ENCODE peak calls at places on chromosomes 12 and 14, in seven cellular contexts. One of them, this sample, is unnamed.

GRCh38 chr14:21191809-21192446 is 36.1 kb upstream of the OR5AU1 start:
- DNase-seq in AG04449: no peak
- DNase-seq in heart left ventricle: peak; percentile 67
- DNase-seq in HepG2: peak; percentile 77
- DNase-seq in HL-60: peak; percentile 90
- DNase-seq in BJ: peak; percentile 4
- DNase-seq in A549: peak; percentile 30
- DNase-seq in this sample: no peak

GRCh38 chr12:1046727-1047126 is 55.7 kb downstream of the ERC1 start:
- DNase-seq in AG04449: no peak
- DNase-seq in heart left ventricle: no peak
- DNase-seq in HepG2: no peak
- DNase-seq in HL-60: no peak
- DNase-seq in BJ: no peak
- DNase-seq in A549: no peak
- DNase-seq in this sample: no peak

GRCh38 chr14:95361373-95362179 is 41.9 kb upstream of the CLMN start:
- DNase-seq in AG04449: no peak
- DNase-seq in heart left ventricle: peak; percentile 37
- DNase-seq in HepG2: no peak
- DNase-seq in HL-60: peak; percentile 40
- DNase-seq in BJ: no peak
- DNase-seq in A549: peak; percentile 25
- DNase-seq in this sample: no peak

GRCh38 chr14:74976264-74977113 is 21.1 kb upstream of the PGF start:
- DNase-seq in AG04449: no peak
- DNase-seq in heart left ventricle: no peak
- DNase-seq in HepG2: no peak
- DNase-seq in HL-60: no peak
- DNase-seq in BJ: no peak
- DNase-seq in A549: no peak
- DNase-seq in this sample: no peak

GRCh38 chr12:76455582-76456345 is 103.8 kb downstream of the OSBPL8 start:
- DNase-seq in AG04449: peak; percentile 68
- DNase-seq in heart left ventricle: no peak
- DNase-seq in HepG2: peak; percentile 62
- DNase-seq in HL-60: peak; percentile 16
- DNase-seq in BJ: peak; percentile 73
- DNase-seq in A549: peak; percentile 49
- DNase-seq in this sample: peak; percentile 77

GRCh38 chr14:92252291-92252690 is 70.7 kb upstream of the SLC24A4 start:
- DNase-seq in AG04449: no peak
- DNase-seq in heart left ventricle: no peak
- DNase-seq in HepG2: no peak
- DNase-seq in HL-60: no peak
- DNase-seq in BJ: no peak
- DNase-seq in A549: no peak
- DNase-seq in this sample: no peak

GRCh38 chr12:2825133-2825532 is 9.7 kb downstream of the NRIP2 start:
- DNase-seq in AG04449: no peak
- DNase-seq in heart left ventricle: no peak
- DNase-seq in HepG2: no peak
- DNase-seq in HL-60: no peak
- DNase-seq in BJ: no peak
- DNase-seq in A549: no peak
- DNase-seq in this sample: no peak

GRCh38 chr14:56194062-56194461 is 75.9 kb downstream of the PELI2 start:
- DNase-seq in AG04449: no peak
- DNase-seq in heart left ventricle: no peak
- DNase-seq in HepG2: no peak
- DNase-seq in HL-60: no peak
- DNase-seq in BJ: no peak
- DNase-seq in A549: no peak
- DNase-seq in this sample: no peak

GRCh38 chr12:109446869-109447268 is 30.2 kb downstream of the KCTD10 start:
- DNase-seq in AG04449: no peak
- DNase-seq in heart left ventricle: peak; percentile 23
- DNase-seq in HepG2: no peak
- DNase-seq in HL-60: no peak
- DNase-seq in BJ: no peak
- DNase-seq in A549: no peak
- DNase-seq in this sample: no peak

GRCh38 chr14:58082491-58083098 is 69.4 kb downstream of the ARMH4 start:
- DNase-seq in AG04449: peak; percentile 74
- DNase-seq in heart left ventricle: no peak
- DNase-seq in HepG2: no peak
- DNase-seq in HL-60: no peak
- DNase-seq in BJ: peak; percentile 78
- DNase-seq in A549: peak; percentile 73
- DNase-seq in this sample: peak; percentile 62

DNA sequence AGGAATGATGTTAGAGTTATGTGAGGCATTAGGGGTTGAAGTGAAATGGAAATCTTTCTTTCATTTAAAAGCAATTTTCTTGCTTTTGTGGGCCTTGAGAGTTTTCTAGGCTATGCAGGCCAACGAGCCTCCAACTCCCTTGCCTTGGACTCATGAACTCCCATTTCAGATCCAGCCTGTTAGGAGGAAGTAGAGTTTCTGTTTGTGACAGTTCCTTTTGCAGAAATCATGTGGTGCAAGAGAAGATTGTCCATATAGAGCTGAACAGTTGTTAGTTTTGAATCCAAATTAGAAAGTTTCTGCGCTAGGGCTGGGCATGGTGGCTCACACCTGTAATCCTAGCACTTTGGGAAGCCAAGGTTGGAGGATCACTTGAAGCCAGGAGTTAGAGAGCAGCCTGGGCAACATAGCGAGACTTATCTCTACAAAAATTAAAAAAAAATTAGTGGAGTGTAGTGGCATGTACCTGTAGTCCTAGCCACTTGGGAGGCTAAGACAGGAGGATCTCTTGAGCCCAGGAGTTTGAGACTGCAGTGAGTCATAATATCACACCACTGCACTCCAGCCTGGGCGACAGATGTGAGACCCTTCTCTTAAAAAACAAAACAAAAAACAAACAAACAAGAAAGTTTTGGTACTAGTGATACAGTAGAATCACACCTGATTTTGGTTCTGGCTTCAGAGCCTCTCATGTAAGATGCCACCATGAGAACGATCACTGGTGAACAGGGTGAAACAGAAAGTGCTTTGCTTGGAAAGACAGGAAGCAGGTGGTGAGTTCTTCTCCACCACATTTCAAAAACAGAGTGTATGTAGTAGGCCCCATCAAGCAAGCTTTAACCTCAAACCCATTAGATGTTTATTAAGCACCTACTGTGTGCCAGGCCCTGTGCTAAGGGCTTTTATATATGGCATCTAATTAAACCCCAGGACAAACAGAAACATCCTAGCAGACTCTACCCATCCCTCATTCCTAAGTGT is 47.5 kb upstream of the MED13L start:
- DNase-seq in AG04449: no peak
- DNase-seq in heart left ventricle: no peak
- DNase-seq in HepG2: no peak
- DNase-seq in HL-60: peak; percentile 72
- DNase-seq in BJ: no peak
- DNase-seq in A549: no peak
- DNase-seq in this sample: no peak
- H3K4me3 ChIP-seq in AG04449: no peak overlapping the region
- H3K4me3 ChIP-seq in heart left ventricle: no peak overlapping the region
- H3K4me3 ChIP-seq in HepG2: no peak overlapping the region
- H3K4me3 ChIP-seq in HL-60: no peak overlapping the region
- H3K4me3 ChIP-seq in BJ: no peak overlapping the region
- H3K4me3 ChIP-seq in A549: no peak overlapping the region
- H3K4me3 ChIP-seq in this sample: no peak overlapping the region

GRCh38 chr14:68921049-68921448 is 58.1 kb downstream of the ACTN1 start:
- DNase-seq in AG04449: no peak
- DNase-seq in heart left ventricle: no peak
- DNase-seq in HepG2: no peak
- DNase-seq in HL-60: no peak
- DNase-seq in BJ: no peak
- DNase-seq in A549: no peak
- DNase-seq in this sample: no peak

GRCh38 chr14:68922886-68923285 is 56.2 kb downstream of the ACTN1 start:
- DNase-seq in AG04449: no peak
- DNase-seq in heart left ventricle: no peak
- DNase-seq in HepG2: no peak
- DNase-seq in HL-60: no peak
- DNase-seq in BJ: no peak
- DNase-seq in A549: no peak
- DNase-seq in this sample: no peak

GRCh38 chr14:68919129-68919927 is 59.8 kb downstream of the ACTN1 start:
- DNase-seq in AG04449: no peak
- DNase-seq in heart left ventricle: no peak
- DNase-seq in HepG2: no peak
- DNase-seq in HL-60: no peak
- DNase-seq in BJ: no peak
- DNase-seq in A549: no peak
- DNase-seq in this sample: no peak

GRCh38 chr14:68922201-68922613 is 56.9 kb downstream of the ACTN1 start:
- DNase-seq in AG04449: no peak
- DNase-seq in heart left ventricle: peak; percentile 46
- DNase-seq in HepG2: no peak
- DNase-seq in HL-60: no peak
- DNase-seq in BJ: no peak
- DNase-seq in A549: no peak
- DNase-seq in this sample: no peak

GRCh38 chr14:68921666-68922065 is 57.4 kb downstream of the ACTN1 start:
- DNase-seq in AG04449: no peak
- DNase-seq in heart left ventricle: no peak
- DNase-seq in HepG2: peak; percentile 32
- DNase-seq in HL-60: no peak
- DNase-seq in BJ: no peak
- DNase-seq in A549: no peak
- DNase-seq in this sample: no peak
- TF ChIP-seq CTCF in AG04449: peak; percentile 8
- TF ChIP-seq CTCF in heart left ventricle: no peak
- TF ChIP-seq CTCF in HepG2: peak; percentile 30
- TF ChIP-seq CTCF in HL-60: no peak
- TF ChIP-seq CTCF in BJ: peak; percentile 27
- TF ChIP-seq CTCF in A549: no peak
- TF ChIP-seq CTCF in this sample: no peak

DNA sequence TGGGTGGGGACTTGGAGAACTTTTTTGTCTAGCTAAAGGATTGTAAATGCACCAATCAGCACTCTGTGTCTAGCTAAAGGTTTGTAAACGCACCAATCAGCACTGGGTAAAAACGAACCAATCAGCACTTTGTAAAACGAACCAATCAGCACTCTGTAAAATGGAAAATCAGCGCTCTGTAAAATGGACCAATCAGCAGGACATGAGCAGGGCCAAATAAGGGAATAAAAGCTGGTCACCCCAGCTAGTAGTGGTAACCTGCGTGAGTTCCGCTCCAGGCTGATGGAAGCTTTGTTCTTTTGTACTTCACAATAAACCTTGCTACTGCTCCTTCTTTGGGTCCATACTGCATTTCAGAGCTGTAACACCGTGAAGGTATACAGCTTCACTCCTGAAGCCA is 1.6 kb upstream of the ACOT2 start:
- DNase-seq in AG04449: no peak
- DNase-seq in heart left ventricle: no peak
- DNase-seq in HepG2: peak; percentile 7
- DNase-seq in HL-60: no peak
- DNase-seq in BJ: no peak
- DNase-seq in A549: no peak
- DNase-seq in this sample: no peak
- H3K4me3 ChIP-seq in AG04449: no peak overlapping the region
- H3K4me3 ChIP-seq in heart left ventricle: no peak overlapping the region
- H3K4me3 ChIP-seq in HepG2: peak overlapping the region; percentile 74
- H3K4me3 ChIP-seq in HL-60: no peak overlapping the region
- H3K4me3 ChIP-seq in BJ: no peak overlapping the region
- H3K4me3 ChIP-seq in A549: no peak overlapping the region
- H3K4me3 ChIP-seq in this sample: no peak overlapping the region

GRCh38 chr14:34496679-34497513 is 34.9 kb upstream of the SPTSSA start:
- DNase-seq in AG04449: peak; percentile 96
- DNase-seq in heart left ventricle: peak; percentile 77
- DNase-seq in HepG2: peak; percentile 99
- DNase-seq in HL-60: peak; percentile 76
- DNase-seq in BJ: peak; percentile 92
- DNase-seq in A549: peak; percentile 98
- DNase-seq in this sample: peak; percentile 98
- TF ChIP-seq CTCF in AG04449: peak; percentile 13
- TF ChIP-seq CTCF in heart left ventricle: no peak
- TF ChIP-seq CTCF in HepG2: peak; percentile 80
- TF ChIP-seq CTCF in HL-60: no peak
- TF ChIP-seq CTCF in BJ: peak; percentile 44
- TF ChIP-seq CTCF in A549: peak; percentile 42
- TF ChIP-seq CTCF in this sample: peak; percentile 28

DNA sequence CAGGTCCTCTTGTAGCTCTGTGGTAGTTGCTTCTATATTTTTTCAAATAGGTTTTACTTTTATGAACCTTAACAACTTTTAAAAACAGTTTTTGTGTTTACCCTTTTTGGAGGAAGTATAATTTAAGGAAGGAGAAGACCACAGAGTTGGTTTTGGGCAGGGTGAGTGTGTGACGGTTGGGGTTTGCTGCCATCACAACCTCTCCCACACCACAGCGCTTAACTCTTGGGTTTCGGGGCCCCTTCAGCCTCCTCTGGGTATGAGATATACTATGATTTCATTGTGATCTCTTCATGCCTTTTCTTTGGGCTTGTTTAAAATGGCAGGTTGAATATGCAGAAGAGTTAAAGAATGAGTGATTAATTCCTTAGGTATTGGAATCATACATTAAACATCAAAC is 228.7 kb upstream of the CRY1 start:
- DNase-seq in AG04449: no peak
- DNase-seq in heart left ventricle: no peak
- DNase-seq in HepG2: no peak
- DNase-seq in HL-60: peak; percentile 90
- DNase-seq in BJ: no peak
- DNase-seq in A549: no peak
- DNase-seq in this sample: no peak
- H3K4me3 ChIP-seq in AG04449: no peak overlapping the region
- H3K4me3 ChIP-seq in heart left ventricle: no peak overlapping the region
- H3K4me3 ChIP-seq in HepG2: no peak overlapping the region
- H3K4me3 ChIP-seq in HL-60: no peak overlapping the region
- H3K4me3 ChIP-seq in BJ: no peak overlapping the region
- H3K4me3 ChIP-seq in A549: peak overlapping the region; percentile 88
- H3K4me3 ChIP-seq in this sample: no peak overlapping the region